ENCODE peak calls at places on chromosomes 12 and 14, in six cellular contexts. V is heart right ventricle, Q is sigmoid colon, B is breast epithelium, P is neural progenitor cell, A is DND-41. R is an unnamed sample.

GRCh38 chr12:1592444-1593231 is 1.7 kb downstream of the FBXL14 start:
- DNase-seq in V (peak; percentile 31), B (no peak), Q (peak; percentile 65), P (peak; percentile 80), A (peak; percentile 76), R (no peak)

GRCh38 chr14:74882103-74882920 is 596 bp downstream of the DLST start:
- DNase-seq in B (no peak), P (peak; percentile 65), Q (peak; percentile 73), V (peak; percentile 40), A (peak; percentile 58), R (peak; percentile 77)

GRCh38 chr14:34582117-34582680 is 42.7 kb upstream of the EAPP start:
- DNase-seq in Q (peak; percentile 20), B (peak; percentile 9), P (no peak), A (no peak), V (no peak), R (no peak)

GRCh38 chr12:71000255-71000654 is 79.7 kb upstream of the PTPRR start:
- DNase-seq in A (no peak), P (no peak), V (no peak), Q (no peak), B (no peak), R (no peak)

GRCh38 chr12:24748326-24748725 is 200.6 kb downstream of the BCAT1 start:
- DNase-seq in V (no peak), Q (no peak), P (peak; percentile 7), B (no peak), A (no peak), R (no peak)

GRCh38 chr12:124486346-124486963 is 81.0 kb downstream of the NCOR2 start:
- DNase-seq in V (peak; percentile 16), B (no peak), P (no peak), A (no peak), Q (no peak), R (no peak)

GRCh38 chr12:48334807-48335206 is 15.9 kb downstream of the ZNF641 start:
- DNase-seq in Q (no peak), A (no peak), P (no peak), V (no peak), B (no peak), R (no peak)

GRCh38 chr12:70683976-70684375 is 46.7 kb upstream of the PTPRB start:
- DNase-seq in B (no peak), V (no peak), Q (no peak), P (no peak), A (no peak), R (no peak)

GRCh38 chr14:57575482-57575881 is 81.8 kb upstream of the CCDC198 start:
- DNase-seq in A (no peak), B (no peak), P (peak; percentile 5), Q (no peak), V (no peak), R (no peak)

GRCh38 chr12:17304503-17305347 is 698.8 kb upstream of the LMO3 start:
- DNase-seq in V (no peak), A (no peak), B (no peak), P (no peak), Q (no peak), R (no peak)

GRCh38 chr12:32903763-32904162 is 7.2 kb upstream of the PKP2 start:
- DNase-seq in P (no peak), A (no peak), Q (no peak), B (no peak), V (no peak), R (no peak)

GRCh38 chr12:55760663-55761062 is 17.7 kb downstream of the GDF11 start:
- DNase-seq in B (no peak), Q (no peak), V (no peak), P (no peak), A (no peak), R (no peak)

GRCh38 chr14:83960832-83961512 is 1569.0 kb upstream of the FLRT2 start:
- DNase-seq in V (no peak), P (peak; percentile 18), A (no peak), B (no peak), Q (no peak), R (no peak)

GRCh38 chr12:120468846-120469449 is 600 bp downstream of the SRSF9 start:
- DNase-seq in Q (peak; percentile 66), P (no peak), V (peak; percentile 49), B (no peak), A (peak; percentile 67), R (peak; percentile 69)

GRCh38 chr12:65840793-65841670 is 16.7 kb downstream of the HMGA2 start:
- DNase-seq in V (no peak), P (no peak), B (no peak), A (no peak), Q (no peak), R (no peak)

GRCh38 chr14:47678157-47678556 is 2.8 kb upstream of the MDGA2 start:
- DNase-seq in P (no peak), A (no peak), V (no peak), Q (no peak), B (no peak), R (no peak)

GRCh38 chr12:100913872-100914600 is 119.5 kb downstream of the ANO4 start:
- DNase-seq in Q (no peak), V (no peak), P (no peak), B (no peak), A (no peak), R (no peak)

GRCh38 chr12:11624126-11624525 is 25.3 kb upstream of the ETV6 start:
- DNase-seq in B (no peak), Q (no peak), A (no peak), V (no peak), P (no peak), R (no peak)

GRCh38 chr14:65310568-65310967 is 102.0 kb upstream of the FUT8 start:
- DNase-seq in V (no peak), B (no peak), A (no peak), P (no peak), Q (no peak), R (no peak)

GRCh38 chr14:106268013-106268727 is 741.8 kb downstream of the TMEM121 start:
- DNase-seq in V (no peak), P (no peak), Q (no peak), B (no peak), A (peak; percentile 100), R (peak; percentile 68)

GRCh38 chr14:94971750-94972149 is 185.6 kb downstream of the DICER1 start:
- DNase-seq in P (no peak), V (no peak), Q (peak; percentile 91), B (no peak), A (no peak), R (peak; percentile 82)

GRCh38 chr14:101780390-101780789 is 18.9 kb downstream of the PPP2R5C start:
- DNase-seq in Q (no peak), B (no peak), A (no peak), V (no peak), P (no peak), R (no peak)
- H3K4me1 ChIP-seq in Q (peaks cover 18% of the 10 kb centered on the region), B (no peaks in the 10 kb centered on the region), A (peaks cover 24% of the 10 kb centered on the region), V (peaks cover 11% of the 10 kb centered on the region), P (peaks cover 11% of the 10 kb centered on the region), R (peaks cover 10% of the 10 kb centered on the region)

DNA sequence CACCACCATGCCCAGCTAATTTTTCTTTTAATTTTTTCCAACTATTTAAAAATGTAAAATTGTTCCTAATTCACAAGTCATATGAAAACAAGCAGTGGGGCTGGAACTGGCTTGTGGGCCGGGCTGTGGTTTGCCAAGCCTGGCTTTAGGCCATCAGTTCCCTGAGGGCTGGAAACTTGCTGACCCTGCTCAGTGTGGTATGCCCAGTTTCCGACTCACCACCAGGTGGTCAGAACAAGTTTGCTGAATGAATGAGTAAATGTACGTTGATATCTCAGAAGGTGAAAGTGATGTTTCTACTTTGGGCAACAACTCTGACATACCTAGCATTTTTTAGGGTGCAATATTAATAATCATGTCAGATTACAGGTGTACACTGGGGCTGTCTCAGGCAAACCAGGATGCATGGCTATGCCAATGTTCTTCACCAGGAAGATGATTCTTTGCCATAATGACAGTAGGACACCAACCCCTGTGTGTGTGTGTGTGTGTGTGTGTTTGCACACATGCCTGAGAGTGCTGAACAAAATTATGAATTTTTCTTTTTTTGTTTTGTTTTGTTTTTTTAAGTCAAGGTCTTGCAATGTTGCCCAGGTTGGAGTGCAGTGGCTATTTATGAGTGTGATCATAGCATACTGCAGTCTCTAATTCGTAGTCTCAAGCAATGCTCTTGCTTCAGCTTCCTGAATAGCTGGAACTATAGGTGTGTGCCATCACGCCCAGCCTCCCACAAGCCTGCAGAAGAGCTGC is 106.1 kb downstream of the PTPN11 start:
- DNase-seq in Q (no peak), B (no peak), P (no peak), A (no peak), V (no peak), R (no peak)
- TF ChIP-seq CTCF in Q (no peak), B (peak; percentile 19), P (peak; percentile 24), A (no peak), V (no peak), R (no peak)

GRCh38 chr14:89429206-89430091 is 12.4 kb upstream of the FOXN3 start:
- DNase-seq in V (no peak), P (peak; percentile 41), B (no peak), Q (peak; percentile 66), A (peak; percentile 81), R (no peak)

GRCh38 chr14:89428163-89428523 is 11.1 kb upstream of the FOXN3 start:
- DNase-seq in V (no peak), A (no peak), P (no peak), Q (no peak), B (no peak), R (no peak)

GRCh38 chr14:89432226-89432625 is 15.2 kb upstream of the FOXN3 start:
- DNase-seq in P (no peak), V (no peak), Q (peak; percentile 28), A (no peak), B (no peak), R (no peak)

GRCh38 chr14:89428556-89429196 is 11.6 kb upstream of the FOXN3 start:
- DNase-seq in B (no peak), V (no peak), P (peak; percentile 26), A (peak; percentile 76), Q (peak; percentile 64), R (no peak)

DNA sequence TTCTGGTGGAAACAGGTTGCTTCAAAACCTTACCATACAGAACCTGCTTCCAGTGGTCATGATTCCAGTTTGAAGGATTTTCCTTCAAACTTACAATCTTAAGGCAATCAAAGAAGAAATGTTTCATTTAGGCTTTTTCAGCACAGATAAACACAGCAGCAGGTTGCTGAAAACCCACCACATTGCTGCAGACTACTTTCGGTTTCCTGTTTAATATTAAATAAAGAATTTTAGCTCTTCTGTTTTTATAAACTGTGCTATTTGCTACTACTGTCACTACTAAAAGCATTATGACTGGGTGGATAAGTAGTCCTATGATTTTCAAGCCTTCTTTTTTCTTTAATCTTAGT is 13.2 kb upstream of the FOXN3 start:
- DNase-seq in A (no peak), Q (no peak), P (no peak), V (no peak), B (no peak), R (no peak)
- H3K4me1 ChIP-seq in A (peaks cover 55% of the 10 kb centered on the region), Q (peaks cover 40% of the 10 kb centered on the region), P (peaks cover 28% of the 10 kb centered on the region), V (peaks cover 34% of the 10 kb centered on the region), B (peaks cover 10% of the 10 kb centered on the region), R (peaks cover 32% of the 10 kb centered on the region)

GRCh38 chr14:73665130-73665529 is 20.3 kb downstream of the DNAL1 start:
- DNase-seq in Q (no peak), A (no peak), P (no peak), B (no peak), V (no peak), R (no peak)

GRCh38 chr14:73661872-73662271 is 17.1 kb downstream of the DNAL1 start:
- DNase-seq in Q (no peak), V (no peak), A (no peak), B (no peak), P (no peak), R (no peak)

GRCh38 chr14:73663548-73664212 is 18.9 kb downstream of the DNAL1 start:
- DNase-seq in A (no peak), B (no peak), P (no peak), V (no peak), Q (no peak), R (no peak)

GRCh38 chr14:73660511-73660910 is 15.7 kb downstream of the DNAL1 start:
- DNase-seq in Q (no peak), P (no peak), A (no peak), V (no peak), B (no peak), R (no peak)

GRCh38 chr14:73662439-73663056 is 17.8 kb downstream of the DNAL1 start:
- DNase-seq in Q (no peak), P (peak; percentile 15), V (no peak), A (no peak), B (no peak), R (no peak)
- TF ChIP-seq CTCF in Q (no peak), P (no peak), V (no peak), A (no peak), B (no peak), R (peak; percentile 25)

R was measured in ascending aorta.